ENCODE peak calls at places on chromosomes 4 and X, in seven cellular contexts. F is A549; Z is HFFc6; L is mucosa of gallbladder; W is MM.1S; G is NCI-H345; T is stimulated activated CD4-positive, alpha-beta T cell treated with anti-CD3 and anti-CD28 coated beads, Interleukin-1b, Interleukin-23, amount 100 ng/mL, for 24 hours. O is an unnamed sample.

GRCh38 chr4:67593741-67594175 is 35.2 kb downstream of the STAP1 start:
- DNase-seq in Z (no peak), T (no peak), G (no peak), L (no peak), F (no peak), W (no peak), O (no peak)

GRCh38 chrX:11461181-11462001 is 168.2 kb downstream of the AMELX start:
- DNase-seq in F (no peak), T (no peak), G (no peak), Z (peak), L (no peak), W (no peak), O (no peak)

GRCh38 chr4:140103676-140104075 is 50.3 kb downstream of the MAML3 start:
- DNase-seq in G (no peak), Z (no peak), L (no peak), W (no peak), F (no peak), T (no peak), O (no peak)

GRCh38 chrX:40105016-40105790 is 7.4 kb upstream of the BCOR start:
- DNase-seq in G (peak), L (peak), T (no peak), F (peak), W (peak), Z (no peak), O (no peak)

GRCh38 chr4:22490718-22491330 is 25.0 kb downstream of the ADGRA3 start:
- DNase-seq in T (no peak), F (no peak), L (no peak), Z (no peak), W (no peak), G (no peak), O (peak)

GRCh38 chr4:164904336-164904735 is 27.4 kb downstream of the APELA start:
- DNase-seq in W (no peak), F (no peak), Z (no peak), L (no peak), G (no peak), T (no peak), O (no peak)

GRCh38 chr4:173213296-173213695 is 44.7 kb downstream of the GALNT7 start:
- DNase-seq in G (no peak), F (no peak), L (no peak), Z (no peak), W (no peak), T (no peak), O (no peak)

GRCh38 chrX:2360731-2361130 is 140.0 kb downstream of the DHRSX start:
- DNase-seq in L (no peak), F (peak), Z (no peak), G (no peak), T (no peak), W (no peak), O (no peak)

GRCh38 chr4:98653006-98653405 is 5.4 kb downstream of the TSPAN5 start:
- DNase-seq in T (no peak), W (no peak), Z (peak), G (no peak), L (no peak), F (no peak), O (no peak)

GRCh38 chr4:10810411-10810810 is 125.8 kb upstream of the CLNK start:
- DNase-seq in W (no peak), F (no peak), L (no peak), G (no peak), Z (no peak), T (no peak), O (no peak)

GRCh38 chr4:87390931-87391782 is at the start of gene HSD17B11:
- DNase-seq in F (peak), Z (peak), T (peak), W (peak), L (peak), G (peak), O (peak)

GRCh38 chr4:166252487-166253402 is 379.7 kb downstream of the TLL1 start:
- DNase-seq in F (no peak), T (no peak), Z (peak), G (peak), W (peak), L (no peak), O (no peak)

GRCh38 chr4:119587796-119588195 is 40.8 kb downstream of the PDE5A start:
- DNase-seq in G (no peak), L (no peak), F (no peak), W (no peak), T (no peak), Z (no peak), O (no peak)

GRCh38 chrX:21905209-21905735 is 35.2 kb upstream of the SMS start:
- DNase-seq in F (no peak), T (no peak), G (peak), Z (no peak), W (no peak), L (no peak), O (no peak)

GRCh38 chrX:132689741-132690140 is 200.9 kb upstream of the MBNL3 start:
- DNase-seq in Z (no peak), G (no peak), W (no peak), F (no peak), L (no peak), T (no peak), O (no peak)

GRCh38 chr4:101791189-101791572 is 651 bp downstream of the BANK1 start:
- DNase-seq in F (peak), W (no peak), L (no peak), T (no peak), Z (no peak), G (peak), O (no peak)

GRCh38 chr4:27276322-27277073 is 415.9 kb downstream of the STIM2 start:
- DNase-seq in T (no peak), L (peak), F (no peak), Z (no peak), G (no peak), W (no peak), O (no peak)